ENCODE peak calls at places on chromosomes 16 and 17, in four cellular contexts. T is heart right ventricle, S is left ventricle myocardium inferior, X is ovary. K is an unnamed sample.
A peak's percentile ranks its signal among the peaks of the same experiment; 100 is the strongest.

GRCh38 chr16:75087040-75087979 is 29.3 kb downstream of the LDHD start:
- DNase-seq in S (peak; percentile 54), T (peak; percentile 69), X (peak; percentile 41), K (no peak)

GRCh38 chr16:16120382-16121184 is 102.7 kb downstream of the ABCC6 start:
- DNase-seq in X (no peak), S (peak; percentile 64), T (peak; percentile 66), K (no peak)

GRCh38 chr16:25709182-25709581 is 17.4 kb downstream of the HS3ST4 start:
- DNase-seq in X (no peak), S (no peak), T (no peak), K (no peak)

GRCh38 chr16:70331588-70332358 is 14.9 kb upstream of the DDX19A start:
- DNase-seq in S (no peak), T (no peak), X (peak; percentile 25), K (no peak)

GRCh38 chr17:36485805-36486203 is 677 bp upstream of the ZNHIT3 start:
- DNase-seq in T (no peak), X (no peak), S (no peak), K (no peak)

GRCh38 chr17:49756805-49757496 is 7.0 kb downstream of the FAM117A start:
- DNase-seq in S (no peak), T (no peak), X (no peak), K (no peak)

GRCh38 chr16:84933774-84934571 is 77.4 kb downstream of the ZDHHC7 start:
- DNase-seq in T (peak; percentile 81), X (peak; percentile 86), S (peak; percentile 88), K (peak; percentile 89)

GRCh38 chr17:51275381-51275780 is 15.0 kb downstream of the UTP18 start:
- DNase-seq in S (no peak), X (no peak), T (no peak), K (no peak)

GRCh38 chr17:31458829-31459228 is 67.4 kb downstream of the RAB11FIP4 start:
- DNase-seq in X (no peak), T (no peak), S (no peak), K (no peak)

GRCh38 chr16:57376313-57376818 is 4.1 kb downstream of the CX3CL1 start:
- DNase-seq in T (no peak), S (no peak), X (no peak), K (no peak)

GRCh38 chr16:57374067-57374534 is 1.8 kb downstream of the CX3CL1 start:
- DNase-seq in X (peak; percentile 31), S (no peak), T (no peak), K (peak; percentile 60)

GRCh38 chr16:57379579-57379978 is 7.3 kb downstream of the CX3CL1 start:
- DNase-seq in X (no peak), S (no peak), T (no peak), K (no peak)

GRCh38 chr16:57380671-57381462 is 8.6 kb downstream of the CX3CL1 start:
- DNase-seq in T (no peak), S (peak; percentile 45), X (no peak), K (no peak)

DNA sequence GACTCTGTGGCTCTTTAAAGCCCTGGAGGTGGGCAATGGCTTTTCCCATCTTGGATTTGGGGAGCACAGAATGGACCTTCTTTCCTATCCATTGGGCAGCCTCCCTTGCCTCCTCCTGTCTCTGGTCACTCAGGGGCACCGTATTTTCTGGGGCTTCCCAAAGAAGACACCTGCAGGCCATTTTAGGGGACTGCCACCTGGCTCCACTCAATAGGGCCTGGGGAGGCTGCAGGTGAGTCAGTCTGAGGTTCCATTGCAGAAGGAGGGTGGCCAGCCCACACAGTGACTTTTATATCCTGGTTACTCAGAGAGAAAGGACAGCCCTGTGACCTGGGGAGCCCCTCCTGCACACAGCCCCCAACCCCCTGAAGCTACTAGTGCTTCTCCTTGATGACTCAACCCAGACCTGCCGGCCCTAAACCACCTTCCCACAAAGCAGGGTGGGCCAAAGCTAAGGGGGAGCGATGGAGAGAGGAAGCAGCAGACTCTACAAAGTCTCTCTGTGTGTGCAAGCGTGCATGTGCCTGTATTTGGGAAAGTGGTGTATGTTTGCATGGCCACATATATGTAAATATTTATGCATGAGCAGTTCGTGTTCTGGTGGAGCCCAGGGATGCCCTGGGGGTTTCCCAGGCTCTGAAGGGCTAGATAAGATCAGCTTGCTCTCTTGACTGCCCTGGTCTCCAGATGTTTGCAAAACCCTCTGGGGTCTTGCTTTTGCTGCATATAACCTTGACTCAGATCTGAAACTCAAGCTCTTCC is 5.0 kb downstream of the CX3CL1 start:
- DNase-seq in S (no peak), X (no peak), T (no peak), K (no peak)
- H3K4me3 ChIP-seq in S (no peak overlapping the region), X (no peak overlapping the region), T (no peak overlapping the region), K (no peak overlapping the region)

DNA sequence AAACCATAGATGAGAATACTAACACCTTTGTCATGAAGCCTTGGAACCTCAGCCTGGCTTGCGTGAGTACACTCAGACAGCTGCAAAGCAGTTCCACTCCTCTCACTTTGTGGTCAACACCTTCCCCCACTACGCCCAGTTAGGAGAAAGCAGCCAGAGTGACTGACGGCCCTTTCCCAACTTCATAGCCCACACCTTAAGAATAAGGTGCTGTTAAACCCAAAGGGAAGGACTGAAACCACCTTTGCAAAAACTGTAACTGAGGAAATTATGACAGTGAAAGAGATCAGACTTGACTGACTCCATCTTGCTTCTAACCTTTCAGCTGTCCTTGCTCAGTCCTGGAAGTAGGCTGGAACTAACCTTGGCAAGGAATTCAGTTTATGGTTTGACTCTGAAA is 13.7 kb downstream of the N4BP1 start:
- DNase-seq in X (no peak), S (no peak), T (no peak), K (no peak)
- H3K27ac ChIP-seq in X (no peak overlapping the region), S (peak overlapping the region; percentile 60), T (no peak overlapping the region), K (no peak overlapping the region)

GRCh38 chr16:87832137-87832527 is 37.2 kb downstream of the SLC7A5 start:
- DNase-seq in T (no peak), X (no peak), S (no peak), K (no peak)
- H3K4me1 ChIP-seq in T (no peaks in the 10 kb centered on the region), X (no peaks in the 10 kb centered on the region), S (peaks cover 13% of the 10 kb centered on the region), K (no peaks in the 10 kb centered on the region)

DNA sequence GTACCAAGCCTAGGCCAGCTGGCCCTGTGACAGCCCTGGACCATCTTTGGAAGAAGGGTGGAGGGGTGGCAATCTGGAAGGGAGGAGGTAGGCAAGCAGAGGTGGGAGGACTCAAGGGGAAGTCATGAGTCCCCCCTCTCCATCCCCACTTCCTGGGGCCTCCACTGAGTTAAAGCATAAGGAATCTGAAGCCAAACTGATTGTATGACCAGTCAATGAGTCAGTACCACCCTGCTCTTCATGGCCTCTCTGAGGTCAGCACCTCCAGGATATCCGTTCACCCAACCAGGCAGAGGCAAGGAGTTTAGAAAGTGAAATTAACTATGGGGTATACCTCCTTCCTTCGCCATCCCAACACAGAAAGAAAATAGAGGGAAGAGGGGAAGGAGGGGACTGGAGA is 272.7 kb downstream of the SOX9 start:
- DNase-seq in T (no peak), S (no peak), X (no peak), K (no peak)
- H3K4me3 ChIP-seq in T (no peak overlapping the region), S (no peak overlapping the region), X (no peak overlapping the region), K (no peak overlapping the region)

GRCh38 chr16:22643886-22644285 is 133.2 kb downstream of the NPIPB5 start:
- DNase-seq in S (no peak), X (no peak), T (no peak), K (no peak)
- H3K27ac ChIP-seq in S (no peak overlapping the region), X (no peak overlapping the region), T (no peak overlapping the region), K (no peak overlapping the region)

DNA sequence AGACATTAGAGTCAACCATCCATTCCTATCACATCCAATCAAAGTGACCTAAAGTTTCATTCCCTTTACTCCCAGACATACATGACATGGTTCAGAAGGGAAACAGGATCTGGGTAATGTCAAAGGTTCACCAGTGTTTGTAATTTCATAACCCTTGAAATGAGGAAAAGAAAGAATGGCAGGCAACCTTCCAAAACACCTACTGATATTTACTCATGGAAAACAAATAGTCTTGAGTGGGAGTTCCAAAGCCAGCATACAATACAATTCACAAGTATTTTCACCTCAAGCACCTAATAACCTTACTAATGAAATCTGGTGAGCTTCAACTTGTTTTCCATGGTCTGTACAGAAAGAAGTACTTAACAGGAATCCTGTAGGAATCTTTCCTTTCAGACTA is 72.5 kb upstream of the AXIN2 start:
- DNase-seq in T (no peak), X (no peak), S (no peak), K (no peak)
- H3K4me1 ChIP-seq in T (peaks cover 19% of the 10 kb centered on the region), X (no peaks in the 10 kb centered on the region), S (peaks cover 10% of the 10 kb centered on the region), K (no peaks in the 10 kb centered on the region)

DNA sequence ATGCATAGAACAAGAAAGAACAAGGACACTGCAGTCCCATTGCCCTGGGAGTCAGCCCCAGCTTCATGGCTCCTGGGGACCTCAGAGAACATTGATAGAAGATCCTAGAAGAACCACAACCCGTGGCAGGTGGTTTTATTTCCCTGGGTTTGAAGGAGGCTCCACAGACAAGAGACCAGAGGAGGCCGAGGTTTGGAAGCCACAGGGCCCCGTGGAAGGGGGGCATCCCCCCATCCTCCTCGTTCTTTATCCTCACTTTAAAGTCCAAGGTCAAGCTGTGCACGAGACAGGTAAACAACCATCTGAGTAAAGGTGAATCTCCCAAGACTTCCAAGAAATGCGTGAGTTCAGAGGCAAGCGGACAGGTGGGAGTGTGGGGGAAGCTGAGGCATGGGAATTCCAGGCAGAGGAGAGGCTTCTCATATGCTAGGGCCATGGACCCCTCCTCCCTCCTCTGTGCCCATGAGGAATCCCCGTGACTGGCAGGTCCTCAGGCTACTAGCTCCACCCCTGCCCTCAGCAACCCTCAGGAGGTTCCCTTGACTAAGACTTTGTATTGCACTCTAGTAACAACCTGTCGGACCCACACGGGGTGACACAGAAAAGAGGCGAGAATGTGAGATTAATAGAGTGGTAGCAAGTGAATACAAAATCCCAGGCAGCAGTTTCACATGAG is 889 bp upstream of the SULT1A1 start:
- DNase-seq in T (no peak), S (no peak), X (no peak), K (peak; percentile 15)
- H3K4me3 ChIP-seq in T (no peak overlapping the region), S (peak overlapping the region; percentile 62), X (no peak overlapping the region), K (no peak overlapping the region)

DNA sequence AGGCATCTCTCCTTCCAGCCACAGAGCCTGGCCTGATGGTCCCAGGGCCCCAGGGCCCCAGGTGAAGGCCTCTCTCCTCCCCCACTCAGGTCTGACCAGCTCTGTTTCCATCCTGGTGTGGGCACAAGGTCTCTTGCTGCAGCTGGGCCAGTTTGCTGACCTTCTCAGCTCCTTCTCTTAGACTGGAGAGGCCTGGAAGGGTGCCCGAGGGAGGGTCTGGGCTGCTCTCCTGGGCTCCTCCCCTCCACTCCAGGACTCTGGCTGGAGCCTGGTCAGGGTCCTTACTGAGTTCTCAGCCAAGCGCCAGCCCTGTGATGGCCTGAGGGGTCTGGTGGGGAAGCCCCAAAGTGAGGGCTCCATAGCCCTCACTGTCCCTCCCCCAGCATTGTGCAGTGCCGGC is 12.4 kb downstream of the SOCS3 start:
- DNase-seq in T (no peak), X (no peak), S (no peak), K (no peak)
- H3K27ac ChIP-seq in T (no peak overlapping the region), X (no peak overlapping the region), S (no peak overlapping the region), K (no peak overlapping the region)